ENCODE peak calls at places on chromosome 21, in nine cellular contexts. L is T follicular helper cell, T is pancreas, O is posterior vena cava, M is right lobe of liver, Y is HepG2, G is sigmoid colon, C is GM12865, Q is A673. N is an unnamed sample.

GRCh38 chr21:39094847-39095525 is 88.3 kb downstream of the PSMG1 start:
- DNase-seq in L (no peak), T (no peak), O (no peak), M (peak; percentile 68), Y (peak; percentile 99), G (no peak), C (no peak), Q (peak; percentile 5), N (no peak)

GRCh38 chr21:44462834-44463200 is 7.5 kb downstream of the LRRC3 start:
- DNase-seq in L (no peak), T (no peak), O (peak; percentile 72), M (peak; percentile 45), Y (no peak), G (no peak), C (no peak), Q (no peak), N (no peak)

GRCh38 chr21:25733859-25734653 is 648 bp downstream of the ATP5PF start:
- DNase-seq in L (no peak), T (peak; percentile 12), O (no peak), M (peak; percentile 55), Y (peak; percentile 62), G (no peak), C (peak; percentile 45), Q (peak; percentile 6), N (peak; percentile 33)

GRCh38 chr21:45887788-45888187 is 93.8 kb upstream of the COL6A1 start:
- DNase-seq in L (no peak), T (no peak), O (no peak), M (no peak), Y (no peak), G (no peak), C (no peak), Q (no peak), N (no peak)

GRCh38 chr21:38679531-38679930 is 126.2 kb upstream of the ETS2 start:
- DNase-seq in L (no peak), T (no peak), O (no peak), M (no peak), Y (no peak), G (no peak), C (peak; percentile 21), Q (no peak), N (peak; percentile 62)

GRCh38 chr21:36702622-36702968 is 3.7 kb downstream of the SIM2 start:
- DNase-seq in L (no peak), T (no peak), O (no peak), M (no peak), Y (no peak), G (no peak), C (no peak), Q (no peak), N (no peak)

GRCh38 chr21:24367936-24368335 is 1239.3 kb downstream of the MRPL39 start:
- DNase-seq in L (no peak), T (no peak), O (no peak), M (no peak), Y (no peak), G (no peak), C (no peak), Q (no peak), N (no peak)

GRCh38 chr21:43869486-43870325 is 4.7 kb downstream of the AGPAT3 start:
- DNase-seq in L (no peak), T (no peak), O (no peak), M (no peak), Y (no peak), G (no peak), C (no peak), Q (peak; percentile 65), N (no peak)

GRCh38 chr21:14900058-14900457 is 164.7 kb downstream of the NRIP1 start:
- DNase-seq in L (no peak), T (no peak), O (no peak), M (no peak), Y (no peak), G (no peak), C (no peak), Q (no peak), N (no peak)

N was measured in SJSA1.